ENCODE peak calls at places on chromosomes 1 and 21, in five cellular contexts. N is HepG2, R is K562, L is upper lobe of left lung, E is GM12878. G is an unnamed sample. For H3K4me1, the result is how much of the 10 kb centered on the place peaks cover.

GRCh38 chr1:169586067-169586394 is 250 bp downstream of the F5 start:
- ATAC-seq in N (peak), R (peak), L (no peak), E (peak), G (peak)

GRCh38 chr1:234755449-234755863 is 145.5 kb upstream of the IRF2BP2 start:
- ATAC-seq in N (no peak), R (peak), L (no peak), E (no peak), G (peak)

GRCh38 chr1:44423706-44424546 is 18.9 kb downstream of the RNF220 start:
- ATAC-seq in N (no peak), R (no peak), L (peak), E (no peak), G (peak)

GRCh38 chr1:114079596-114080190 is 74.0 kb downstream of the SYT6 start:
- ATAC-seq in N (no peak), R (no peak), L (no peak), E (no peak), G (no peak)

GRCh38 chr1:1116701-1117468 is 996 bp upstream of the C1orf159 start:
- ATAC-seq in N (no peak), R (no peak), L (no peak), E (no peak), G (no peak)

GRCh38 chr1:113943028-113943811 is 14.1 kb downstream of the HIPK1 start:
- ATAC-seq in N (no peak), R (no peak), L (no peak), E (no peak), G (peak)

GRCh38 chr1:66626261-66626660 is 92.3 kb downstream of the SGIP1 start:
- ATAC-seq in N (no peak), R (no peak), L (no peak), E (no peak), G (no peak)

GRCh38 chr1:147486876-147487656 is 54.2 kb upstream of the BCL9 start:
- ATAC-seq in N (no peak), R (no peak), L (no peak), E (no peak), G (no peak)

GRCh38 chr1:24421502-24421901 is 5.9 kb downstream of the NIPAL3 start:
- ATAC-seq in N (no peak), R (no peak), L (no peak), E (no peak), G (no peak)

GRCh38 chr1:221166559-221167318 is 287.5 kb downstream of the HLX start:
- ATAC-seq in N (no peak), R (no peak), L (peak), E (peak), G (peak)

GRCh38 chr1:14365226-14365994 is 233.1 kb upstream of the KAZN start:
- ATAC-seq in N (no peak), R (no peak), L (no peak), E (no peak), G (peak)

GRCh38 chr1:208061627-208062026 is 150.7 kb upstream of the CD34 start:
- ATAC-seq in N (no peak), R (no peak), L (no peak), E (no peak), G (peak)

GRCh38 chr21:37339527-37339889 is 27.1 kb upstream of the DYRK1A start:
- ATAC-seq in N (no peak), R (no peak), L (no peak), E (no peak), G (no peak)

GRCh38 chr21:41247561-41247968 is 69.0 kb upstream of the FAM3B start:
- ATAC-seq in N (no peak), R (peak), L (peak), E (no peak), G (peak)

GRCh38 chr1:22832414-22832786 is 121.8 kb downstream of the EPHB2 start:
- ATAC-seq in N (no peak), R (no peak), L (no peak), E (no peak), G (no peak)

GRCh38 chr1:11934295-11935039 is at the start of gene PLOD1:
- ATAC-seq in N (peak), R (peak), L (peak), E (peak), G (peak)

GRCh38 chr1:11929849-11930248 is 3.6 kb upstream of the KIAA2013 start:
- ATAC-seq in N (no peak), R (peak), L (no peak), E (no peak), G (no peak)

GRCh38 chr1:11930571-11931445 is 3.7 kb upstream of the PLOD1 start:
- ATAC-seq in N (no peak), R (no peak), L (no peak), E (no peak), G (no peak)

GRCh38 chr1:11935040-11935378 is 492 bp downstream of the PLOD1 start:
- ATAC-seq in N (peak), R (no peak), L (no peak), E (peak), G (no peak)

DNA sequence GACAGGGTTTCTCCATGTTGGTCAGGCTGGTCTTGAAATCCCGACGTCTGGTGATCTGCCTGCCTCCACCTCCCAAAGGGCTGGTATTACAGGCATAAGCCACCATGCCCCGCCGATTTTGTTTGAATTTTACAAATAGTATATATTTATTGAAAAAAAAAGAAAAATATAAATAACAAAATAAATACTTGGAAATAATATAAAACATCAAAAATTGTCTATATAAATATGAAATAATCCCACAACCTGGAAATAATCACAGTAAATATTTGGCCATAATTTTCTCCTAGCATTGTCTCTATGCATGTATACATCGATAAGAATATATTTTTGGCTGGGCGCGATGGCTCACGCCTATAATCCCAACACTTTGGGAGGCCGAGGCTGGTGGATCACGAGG is 2.7 kb upstream of the PLOD1 start:
- ATAC-seq in N (no peak), R (no peak), L (no peak), E (no peak), G (no peak)
- H3K4me1 ChIP-seq in N (half or more), R (under half), L (under half), E (under half), G (half or more)

GRCh38 chr1:211967704-211968103 is 67.7 kb downstream of the INTS7 start:
- ATAC-seq in N (no peak), R (no peak), L (no peak), E (no peak), G (no peak)
- TF ChIP-seq POLR2AphosphoS5 in N (no peak), R (no peak), L (no peak), E (no peak), G (no peak)

GRCh38 chr1:11979818-11980675 is at the start of gene MFN2:
- ATAC-seq in N (peak), R (peak), L (peak), E (peak), G (peak)
- TF ChIP-seq EP300 in N (peak), R (no peak), L (no peak), E (no peak), G (no peak)

DNA sequence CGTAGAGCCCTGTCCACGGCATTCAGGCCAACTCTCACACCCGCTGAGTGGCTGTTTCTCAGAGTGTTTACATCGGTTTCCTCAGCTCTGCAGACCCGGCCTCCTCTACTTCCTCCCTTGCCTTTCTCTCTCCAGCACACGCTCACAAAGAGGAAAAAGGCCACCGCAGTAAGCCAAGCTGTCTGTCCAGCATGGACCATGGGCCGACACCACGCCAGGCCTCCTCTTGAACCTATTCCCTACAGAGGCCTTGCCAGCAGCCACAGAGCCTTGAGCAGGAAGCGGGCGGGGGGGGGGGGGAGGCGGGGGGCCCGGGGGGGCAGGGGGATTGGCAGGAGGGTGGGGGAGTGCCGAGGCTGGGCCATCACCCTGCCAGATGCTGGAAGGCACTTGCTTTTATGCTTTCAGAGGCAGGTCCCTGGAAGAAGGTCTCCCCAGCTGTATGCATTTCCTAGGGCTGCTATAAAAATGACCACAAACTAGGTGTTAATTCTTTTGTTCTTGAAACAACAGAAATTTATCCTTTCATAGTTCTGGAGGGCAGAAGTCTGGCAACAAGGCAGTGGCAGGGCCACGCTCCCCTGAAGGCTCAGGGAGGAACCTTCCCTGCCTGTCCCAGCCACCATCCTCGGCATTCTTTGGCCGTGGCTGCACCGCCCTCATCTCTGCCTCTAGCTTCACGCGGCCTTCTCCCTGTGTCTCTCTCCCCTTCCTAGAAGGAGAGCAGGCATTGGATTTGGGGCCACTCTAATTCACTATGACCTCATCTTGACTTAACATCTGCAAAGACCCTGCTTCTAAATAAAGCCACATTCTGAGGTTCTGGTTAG is 178.3 kb downstream of the PSMG1 start:
- ATAC-seq in N (peak), R (peak), L (peak), E (no peak), G (peak)
- H3K4me1 ChIP-seq in N (half or more), R (under half), L (half or more), E (under half), G (under half)

DNA sequence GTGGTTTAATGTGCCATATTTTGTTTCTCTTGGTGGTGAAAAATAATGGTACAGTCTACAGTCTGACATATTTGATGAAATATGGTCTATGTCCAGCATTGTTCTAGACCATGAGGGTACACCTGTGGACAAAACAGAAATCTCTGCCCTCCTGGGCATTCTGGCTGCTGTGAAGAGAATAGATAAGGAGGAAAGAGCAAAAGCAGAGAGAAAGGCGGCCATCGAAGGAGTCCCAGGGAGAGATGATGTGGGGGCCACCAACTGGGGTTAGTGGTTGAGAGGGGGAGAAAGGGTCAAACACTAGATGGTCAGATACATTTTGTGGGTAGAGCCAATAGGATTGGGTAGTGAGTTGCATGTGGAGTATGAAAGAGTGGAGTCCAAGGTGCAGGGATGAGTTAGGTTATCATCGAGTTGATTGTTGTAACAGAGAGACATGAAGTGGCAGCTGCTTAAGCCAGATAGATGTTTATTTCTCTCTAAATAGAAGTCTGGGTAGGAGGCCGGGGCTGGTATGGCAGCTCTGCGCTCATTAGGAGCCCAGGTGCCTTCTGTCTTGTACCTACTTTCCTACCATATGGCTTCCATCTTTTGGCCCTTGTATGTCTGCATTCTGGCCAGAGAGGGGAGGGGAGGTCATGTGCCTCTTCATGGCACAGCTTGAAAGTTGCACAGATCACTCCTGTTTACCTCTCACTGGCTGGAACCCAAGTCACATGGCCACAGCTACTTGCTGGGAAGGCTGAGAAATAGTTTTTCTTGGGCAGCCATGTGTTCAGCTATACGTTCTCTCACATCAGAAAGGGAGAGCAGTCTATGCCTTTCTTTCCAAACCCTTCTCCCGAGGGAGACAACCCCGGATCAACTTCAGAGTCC is 13.0 kb downstream of the UBE4B start:
- ATAC-seq in N (no peak), R (peak), L (no peak), E (no peak), G (peak)
- TF ChIP-seq POLR2AphosphoS5 in N (no peak), R (peak), L (peak), E (no peak), G (peak)

DNA sequence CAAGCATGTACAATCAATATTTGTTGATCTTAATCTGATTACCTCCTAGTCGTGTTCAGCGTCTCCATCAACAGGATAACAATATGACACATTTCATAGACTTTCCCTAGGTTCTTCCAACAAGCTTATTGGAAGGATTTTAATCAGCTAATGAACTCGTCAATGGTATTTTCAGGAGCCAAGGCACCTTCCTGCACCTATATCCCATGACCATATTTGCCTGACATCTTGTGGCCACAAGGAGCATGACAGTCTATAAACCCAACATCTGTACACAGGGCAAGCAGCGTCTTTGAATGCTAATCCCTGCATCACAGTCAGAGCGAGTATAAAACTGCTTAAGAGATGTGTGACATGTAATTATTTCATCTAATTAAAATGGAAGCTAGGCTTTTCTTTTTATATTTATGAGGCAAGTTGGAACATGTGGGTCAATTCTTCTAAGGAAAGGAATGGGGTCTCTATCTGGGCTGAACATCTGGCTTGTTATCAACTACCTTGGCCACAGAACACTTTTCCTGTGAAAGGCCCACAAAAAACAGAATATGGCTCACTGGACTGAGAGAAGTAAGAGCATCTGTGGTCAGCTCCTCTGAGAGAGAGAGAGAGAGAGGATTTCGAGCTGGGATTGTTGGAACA is 388.8 kb downstream of the NTNG1 start:
- ATAC-seq in N (peak), R (peak), L (peak), E (peak), G (no peak)
- TF ChIP-seq EP300 in N (no peak), R (no peak), L (no peak), E (no peak), G (no peak)

GRCh38 chr1:244322181-244322580 is 129.5 kb downstream of the ADSS2 start:
- ATAC-seq in N (no peak), R (peak), L (no peak), E (no peak), G (no peak)
- H3K4me1 ChIP-seq in N (under half), R (under half), L (under half), E (under half), G (under half)

GRCh38 chr1:218165687-218166088 is 119.4 kb upstream of the RRP15 start:
- ATAC-seq in N (no peak), R (no peak), L (no peak), E (no peak), G (no peak)

GRCh38 chr1:218163371-218163770 is 121.7 kb upstream of the RRP15 start:
- ATAC-seq in N (no peak), R (no peak), L (no peak), E (no peak), G (no peak)

GRCh38 chr1:218164930-218165686 is 120.0 kb upstream of the RRP15 start:
- ATAC-seq in N (peak), R (peak), L (no peak), E (peak), G (peak)

DNA sequence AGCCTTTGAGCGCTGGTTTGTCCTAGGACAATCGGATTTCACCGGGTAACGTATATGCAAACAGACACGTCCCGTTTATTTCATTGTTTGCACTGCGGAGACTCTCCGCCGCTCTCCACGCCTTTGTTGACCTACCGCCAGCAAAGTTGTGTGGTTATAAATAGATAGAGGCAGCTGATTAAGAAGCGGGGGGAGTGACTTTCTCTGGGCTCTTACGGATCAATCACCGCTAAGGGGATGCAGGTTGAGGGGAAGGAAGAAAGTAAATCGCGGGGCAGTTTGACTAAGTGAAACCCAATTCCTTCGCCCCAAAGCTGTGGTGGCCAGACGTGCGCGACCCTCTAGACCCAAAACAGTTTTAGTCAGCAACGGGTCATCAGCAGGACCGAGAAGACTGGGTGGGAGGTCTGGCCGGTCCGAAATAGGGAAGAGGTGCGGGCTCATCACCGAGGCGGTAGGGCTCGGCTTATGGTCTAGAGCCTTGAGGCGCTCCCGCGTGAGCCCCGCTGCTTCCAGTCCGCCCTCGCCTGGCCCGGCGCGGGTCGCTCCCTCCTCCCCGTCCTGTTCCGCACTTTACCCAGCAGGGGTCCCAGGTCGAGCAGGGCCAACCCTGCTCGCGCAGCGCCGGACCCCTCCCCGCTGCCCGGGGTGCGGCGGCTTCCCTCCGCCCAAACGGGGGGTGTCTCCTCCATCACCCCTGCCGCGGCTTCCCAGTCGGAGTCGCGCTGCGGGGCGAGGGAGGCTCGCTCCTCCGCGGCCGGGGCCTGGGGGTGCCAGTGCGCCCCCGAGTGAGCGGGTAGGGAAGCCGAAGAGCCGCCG is 120.8 kb upstream of the RRP15 start:
- ATAC-seq in N (peak), R (peak), L (no peak), E (peak), G (peak)
- TF ChIP-seq POLR2AphosphoS5 in N (no peak), R (no peak), L (no peak), E (no peak), G (no peak)